ENCODE peak calls at places on chromosomes 3 and 15, in four cellular contexts. L is HepG2, N is GM12878, W is H1. Y is an unnamed sample.

GRCh38 chr3:189488241-189488767 is 142.9 kb upstream of the TP63 start:
- DNase-seq in L (no peak), N (no peak), W (no peak), Y (no peak)

GRCh38 chr15:39799552-39800011 is 16.9 kb upstream of the FSIP1 start:
- DNase-seq in L (no peak), N (no peak), W (no peak), Y (no peak)

GRCh38 chr3:151912041-151912440 is 38.6 kb downstream of the SUCNR1 start:
- DNase-seq in L (no peak), N (no peak), W (no peak), Y (no peak)

GRCh38 chr3:30078736-30079135 is 527.7 kb upstream of the TGFBR2 start:
- DNase-seq in L (no peak), N (no peak), W (no peak), Y (no peak)

GRCh38 chr3:13590841-13591515 is 42.1 kb downstream of the FBLN2 start:
- DNase-seq in L (no peak), N (no peak), W (no peak), Y (no peak)

GRCh38 chr3:49017978-49018706 is at the start of gene DALRD3:
- DNase-seq in L (peak), N (no peak), W (peak), Y (peak)

GRCh38 chr15:31476866-31477265 is 150.2 kb downstream of the KLF13 start:
- DNase-seq in L (no peak), N (no peak), W (no peak), Y (no peak)

GRCh38 chr3:64104691-64105101 is 81.4 kb upstream of the PSMD6 start:
- DNase-seq in L (no peak), N (no peak), W (no peak), Y (no peak)

GRCh38 chr3:90132220-90132619 is 1024.8 kb downstream of the EPHA3 start:
- DNase-seq in L (no peak), N (no peak), W (no peak), Y (no peak)

GRCh38 chr3:171574556-171575240 is 114.5 kb upstream of the TNIK start:
- DNase-seq in L (no peak), N (no peak), W (no peak), Y (no peak)

GRCh38 chr3:178669758-178670157 is 133.5 kb downstream of the KCNMB2 start:
- DNase-seq in L (no peak), N (no peak), W (no peak), Y (no peak)

GRCh38 chr3:178663572-178663971 is 127.3 kb downstream of the KCNMB2 start:
- DNase-seq in L (no peak), N (no peak), W (no peak), Y (no peak)

GRCh38 chr3:178671261-178672191 is 135.3 kb downstream of the KCNMB2 start:
- DNase-seq in L (no peak), N (no peak), W (no peak), Y (no peak)

GRCh38 chr3:178669046-178669445 is 132.8 kb downstream of the KCNMB2 start:
- DNase-seq in L (no peak), N (no peak), W (no peak), Y (no peak)

DNA sequence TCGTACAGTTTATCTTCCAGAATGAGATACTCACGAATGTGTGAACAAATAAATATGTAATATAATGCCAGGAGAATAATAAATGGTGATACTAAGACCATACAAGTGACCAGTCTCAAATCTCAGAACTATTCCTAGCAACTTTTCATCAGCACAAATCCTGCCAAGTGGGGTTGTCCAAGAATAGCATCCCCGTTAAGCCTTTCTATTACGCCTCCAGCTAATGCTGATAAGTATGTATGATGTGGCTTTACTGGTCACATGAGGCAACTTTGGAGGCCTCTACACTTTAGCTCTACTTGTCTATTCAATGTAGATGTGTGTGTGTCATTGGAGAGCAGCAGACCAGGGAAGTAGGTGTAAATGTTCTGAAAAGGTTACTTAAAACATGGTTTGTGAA is 129.5 kb downstream of the KCNMB2 start:
- DNase-seq in L (no peak), N (no peak), W (no peak), Y (no peak)
- TF ChIP-seq CBX5 in L (no peak), N (no peak), W (no peak), Y (no peak)

GRCh38 chr15:82999905-83000671 is 11.4 kb downstream of the C15orf40 start:
- DNase-seq in L (peak), N (peak), W (peak), Y (peak)
- TF ChIP-seq CBX5 in L (no peak), N (no peak), W (no peak), Y (no peak)

GRCh38 chr3:115359507-115359906 is 212.4 kb upstream of the ZBTB20 start:
- DNase-seq in L (no peak), N (peak), W (no peak), Y (no peak)
- TF ChIP-seq CBX5 in L (no peak), N (no peak), W (no peak), Y (no peak)

GRCh38 chr3:197450295-197450694 is 105.5 kb downstream of the BDH1 start:
- DNase-seq in L (no peak), N (no peak), W (no peak), Y (no peak)

GRCh38 chr3:197443506-197443905 is 112.3 kb downstream of the BDH1 start:
- DNase-seq in L (no peak), N (no peak), W (no peak), Y (no peak)

GRCh38 chr3:197444793-197445403 is 110.9 kb downstream of the BDH1 start:
- DNase-seq in L (no peak), N (no peak), W (no peak), Y (no peak)

GRCh38 chr3:197445886-197446631 is 109.7 kb downstream of the BDH1 start:
- DNase-seq in L (no peak), N (no peak), W (no peak), Y (no peak)

DNA sequence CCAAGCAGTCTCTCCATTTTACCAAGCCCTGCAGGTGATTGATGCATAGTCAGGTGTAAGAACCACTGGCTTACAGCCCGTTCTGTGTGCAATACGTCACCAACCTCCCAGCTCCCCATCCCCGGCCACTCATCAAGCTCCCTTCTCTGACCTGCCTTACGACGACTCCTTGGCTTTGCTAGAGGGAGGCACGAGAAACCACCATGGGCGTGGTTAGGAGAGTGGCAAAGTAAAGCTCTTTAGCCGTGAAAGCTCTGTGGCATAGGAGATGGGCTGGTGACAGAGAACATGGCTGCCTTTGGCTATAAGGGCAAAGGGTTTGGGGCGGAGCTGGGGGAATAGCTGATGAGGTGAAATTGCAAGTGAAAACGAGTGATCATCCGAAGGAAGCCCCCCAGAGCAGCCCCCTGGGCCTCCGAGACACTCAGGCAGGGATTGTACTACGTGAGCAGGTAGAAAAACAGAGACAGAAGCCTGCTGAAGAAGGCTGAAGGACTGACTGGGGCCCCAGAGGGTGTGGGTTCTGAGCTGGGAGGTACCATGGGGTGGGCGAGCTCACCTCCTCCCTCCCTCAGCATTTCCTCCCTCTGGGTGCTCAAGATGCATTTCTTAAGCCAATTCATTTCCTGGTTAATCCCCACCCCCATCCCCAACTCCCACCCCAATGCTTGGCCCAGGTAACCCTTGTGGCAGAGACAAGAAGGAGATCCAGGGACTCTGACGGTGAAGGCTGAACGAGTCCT is 108.9 kb downstream of the BDH1 start:
- DNase-seq in L (no peak), N (no peak), W (no peak), Y (no peak)
- TF ChIP-seq CBX5 in L (no peak), N (no peak), W (no peak), Y (no peak)

GRCh38 chr3:99503350-99503749 is 135.0 kb upstream of the COL8A1 start:
- DNase-seq in L (no peak), N (no peak), W (no peak), Y (no peak)
- TF ChIP-seq CBX5 in L (no peak), N (no peak), W (no peak), Y (no peak)

GRCh38 chr3:38576131-38577088 is 73.1 kb downstream of the SCN5A start:
- DNase-seq in L (no peak), N (no peak), W (peak), Y (no peak)
- TF ChIP-seq CBX5 in L (no peak), N (no peak), W (no peak), Y (no peak)

DNA sequence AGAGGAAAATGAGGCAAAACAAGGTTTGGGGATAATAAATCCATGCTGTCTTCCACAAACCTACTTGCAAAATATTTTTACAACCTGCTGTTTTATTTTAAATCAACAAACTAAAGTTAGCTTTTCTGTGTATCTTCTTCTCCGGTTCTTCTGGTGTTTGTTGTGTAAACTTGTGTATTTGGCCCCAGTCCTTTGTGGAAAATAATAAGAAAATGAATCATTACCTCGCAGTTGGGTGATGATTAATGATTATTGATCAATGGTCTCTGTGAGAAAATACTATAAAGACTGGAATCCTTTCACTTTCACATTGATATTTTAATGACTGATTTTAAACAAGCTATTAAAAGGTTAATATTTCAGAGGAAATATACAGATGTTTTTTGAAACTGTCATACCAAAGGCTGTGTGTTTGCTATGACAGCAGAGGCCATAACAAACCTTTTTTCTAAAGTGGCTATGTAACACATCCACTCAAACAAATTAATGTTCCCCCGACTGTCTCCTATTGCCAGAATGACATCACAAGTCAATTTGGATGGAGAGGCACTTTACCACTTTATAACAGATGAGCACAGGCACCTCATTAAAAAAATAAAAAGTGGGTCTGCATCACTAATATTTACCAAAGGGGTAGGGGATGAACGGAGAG is 152.5 kb downstream of the MEX3B start:
- DNase-seq in L (no peak), N (no peak), W (no peak), Y (no peak)
- TF ChIP-seq CBX5 in L (no peak), N (no peak), W (no peak), Y (no peak)

GRCh38 chr3:47000198-47000815 is 20.8 kb downstream of the NBEAL2 start:
- DNase-seq in L (no peak), N (no peak), W (no peak), Y (no peak)
- TF ChIP-seq CBX5 in L (no peak), N (no peak), W (no peak), Y (no peak)

Y was measured in K562.